ENCODE peak calls at places on chromosomes 16 and 17, in four cellular contexts. V is neural progenitor cell, L is lower lobe of right lung, M is DND-41. D is an unnamed sample.

GRCh38 chr17:22304667-22305303 is 612.5 kb downstream of the KCNJ18 start:
- DNase-seq in V (no peak), L (no peak), M (no peak), D (no peak)

GRCh38 chr17:56594528-56595418 is 1.3 kb downstream of the NOG start:
- DNase-seq in V (peak; percentile 63), L (peak; percentile 50), M (peak; percentile 47), D (no peak)

GRCh38 chr16:24036614-24037013 is 200.8 kb downstream of the PRKCB start:
- DNase-seq in V (peak; percentile 61), L (no peak), M (peak; percentile 51), D (no peak)

GRCh38 chr17:259341-259976 is 78.0 kb upstream of the DOC2B start:
- DNase-seq in V (no peak), L (peak; percentile 32), M (no peak), D (no peak)

GRCh38 chr16:3986235-3986544 is 105.7 kb upstream of the CREBBP start:
- DNase-seq in V (no peak), L (no peak), M (no peak), D (no peak)

GRCh38 chr17:29583324-29584248 is 5.9 kb downstream of the GIT1 start:
- DNase-seq in V (no peak), L (peak; percentile 46), M (no peak), D (no peak)

GRCh38 chr16:69319826-69320730 is 8.9 kb downstream of the VPS4A start:
- DNase-seq in V (no peak), L (no peak), M (no peak), D (no peak)

GRCh38 chr16:77971306-77972131 is 50.8 kb upstream of the CLEC3A start:
- DNase-seq in V (peak; percentile 92), L (peak; percentile 88), M (peak; percentile 65), D (peak; percentile 51)

GRCh38 chr17:41338961-41339485 is 11.6 kb downstream of the KRT33A start:
- DNase-seq in V (no peak), L (no peak), M (no peak), D (no peak)

GRCh38 chr16:51401673-51402072 is 250.6 kb upstream of the SALL1 start:
- DNase-seq in V (no peak), L (no peak), M (no peak), D (no peak)

GRCh38 chr17:40809721-40810421 is 10.1 kb upstream of the KRT28 start:
- DNase-seq in V (no peak), L (no peak), M (no peak), D (no peak)

GRCh38 chr16:89476379-89476778 is 14.0 kb downstream of the ANKRD11 start:
- DNase-seq in V (no peak), L (no peak), M (no peak), D (no peak)

GRCh38 chr16:79269211-79269863 is 331.2 kb downstream of the MAF start:
- DNase-seq in V (no peak), L (no peak), M (peak; percentile 40), D (no peak)

GRCh38 chr16:88453621-88454314 is 688 bp downstream of the ZFPM1 start:
- DNase-seq in V (peak; percentile 52), L (no peak), M (peak; percentile 30), D (no peak)

GRCh38 chr17:77839324-77840155 is 119.0 kb upstream of the TNRC6C start:
- DNase-seq in V (no peak), L (no peak), M (no peak), D (no peak)

GRCh38 chr16:57143125-57143965 is 42.5 kb downstream of the PSME3IP1 start:
- DNase-seq in V (no peak), L (no peak), M (no peak), D (no peak)

GRCh38 chr17:77531002-77531401 is 390.2 kb downstream of the SEC14L1 start:
- DNase-seq in V (no peak), L (no peak), M (no peak), D (no peak)

GRCh38 chr16:14097182-14097951 is 26.2 kb downstream of the MRTFB start:
- DNase-seq in V (peak; percentile 34), L (no peak), M (no peak), D (no peak)

GRCh38 chr17:34633351-34633750 is 54.0 kb downstream of the TMEM132E start:
- DNase-seq in V (peak; percentile 60), L (peak; percentile 44), M (no peak), D (no peak)

GRCh38 chr17:78805301-78805700 is 23.2 kb upstream of the CYTH1 start:
- DNase-seq in V (no peak), L (no peak), M (no peak), D (no peak)

GRCh38 chr16:70433456-70434103 is 5.3 kb downstream of the ST3GAL2 start:
- DNase-seq in V (no peak), L (no peak), M (no peak), D (no peak)

GRCh38 chr17:32822996-32823395 is 53.9 kb downstream of the MYO1D start:
- DNase-seq in V (no peak), L (no peak), M (no peak), D (no peak)

GRCh38 chr17:61443475-61443882 is 8.7 kb upstream of the TBX4 start:
- DNase-seq in V (no peak), L (no peak), M (no peak), D (no peak)

GRCh38 chr16:528111-529011 is 849 bp downstream of the CAPN15 start:
- DNase-seq in V (peak; percentile 62), L (no peak), M (peak; percentile 36), D (peak; percentile 26)

GRCh38 chr16:529012-529575 is 1.6 kb downstream of the CAPN15 start:
- DNase-seq in V (no peak), L (no peak), M (peak; percentile 48), D (no peak)

GRCh38 chr16:525520-526180 is 1.9 kb upstream of the CAPN15 start:
- DNase-seq in V (no peak), L (no peak), M (no peak), D (no peak)

GRCh38 chr16:526181-527014 is 1.1 kb upstream of the CAPN15 start:
- DNase-seq in V (peak; percentile 78), L (peak; percentile 68), M (peak; percentile 45), D (no peak)

GRCh38 chr16:527015-527903 is at the start of gene CAPN15:
- DNase-seq in V (peak; percentile 95), L (peak; percentile 91), M (peak; percentile 84), D (peak; percentile 41)
- TF ChIP-seq CTCF in V (peak; percentile 29), L (no peak), M (no peak), D (peak; percentile 52)

DNA sequence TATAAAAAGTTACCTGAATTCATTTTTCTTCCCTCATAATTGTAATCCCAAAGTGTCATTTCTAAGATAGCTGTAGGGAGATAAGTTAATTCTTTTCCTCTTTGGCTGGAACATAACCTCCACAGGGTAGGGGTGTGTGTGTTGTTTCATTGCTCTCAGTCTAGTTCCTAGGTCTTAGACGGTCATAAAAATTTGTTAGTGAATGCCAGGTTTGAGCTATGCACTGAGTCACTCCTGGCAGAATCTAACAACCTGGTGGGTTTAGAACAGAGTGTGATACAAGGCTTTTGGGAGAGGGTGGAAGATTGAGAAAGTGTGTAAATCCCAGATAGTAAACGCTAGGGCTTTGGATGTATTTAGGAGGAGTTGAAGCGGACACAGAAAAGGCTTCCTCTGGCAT is 894 bp upstream of the PHKG2 start:
- DNase-seq in V (no peak), L (no peak), M (no peak), D (no peak)
- H3K4me3 ChIP-seq in V (peak overlapping the region; percentile 90), L (peak overlapping the region; percentile 75), M (peak overlapping the region; percentile 96), D (peak overlapping the region; percentile 85)

GRCh38 chr17:75588546-75589016 is 981 bp downstream of the MYO15B start:
- DNase-seq in V (no peak), L (peak; percentile 66), M (no peak), D (no peak)

GRCh38 chr17:75590314-75590761 is 2.7 kb downstream of the MYO15B start:
- DNase-seq in V (no peak), L (no peak), M (no peak), D (no peak)

GRCh38 chr17:75589017-75589918 is 1.7 kb downstream of the MYO15B start:
- DNase-seq in V (peak; percentile 99), L (peak; percentile 97), M (peak; percentile 96), D (peak; percentile 88)

GRCh38 chr17:75589919-75590303 is 2.3 kb downstream of the MYO15B start:
- DNase-seq in V (no peak), L (no peak), M (no peak), D (no peak)

DNA sequence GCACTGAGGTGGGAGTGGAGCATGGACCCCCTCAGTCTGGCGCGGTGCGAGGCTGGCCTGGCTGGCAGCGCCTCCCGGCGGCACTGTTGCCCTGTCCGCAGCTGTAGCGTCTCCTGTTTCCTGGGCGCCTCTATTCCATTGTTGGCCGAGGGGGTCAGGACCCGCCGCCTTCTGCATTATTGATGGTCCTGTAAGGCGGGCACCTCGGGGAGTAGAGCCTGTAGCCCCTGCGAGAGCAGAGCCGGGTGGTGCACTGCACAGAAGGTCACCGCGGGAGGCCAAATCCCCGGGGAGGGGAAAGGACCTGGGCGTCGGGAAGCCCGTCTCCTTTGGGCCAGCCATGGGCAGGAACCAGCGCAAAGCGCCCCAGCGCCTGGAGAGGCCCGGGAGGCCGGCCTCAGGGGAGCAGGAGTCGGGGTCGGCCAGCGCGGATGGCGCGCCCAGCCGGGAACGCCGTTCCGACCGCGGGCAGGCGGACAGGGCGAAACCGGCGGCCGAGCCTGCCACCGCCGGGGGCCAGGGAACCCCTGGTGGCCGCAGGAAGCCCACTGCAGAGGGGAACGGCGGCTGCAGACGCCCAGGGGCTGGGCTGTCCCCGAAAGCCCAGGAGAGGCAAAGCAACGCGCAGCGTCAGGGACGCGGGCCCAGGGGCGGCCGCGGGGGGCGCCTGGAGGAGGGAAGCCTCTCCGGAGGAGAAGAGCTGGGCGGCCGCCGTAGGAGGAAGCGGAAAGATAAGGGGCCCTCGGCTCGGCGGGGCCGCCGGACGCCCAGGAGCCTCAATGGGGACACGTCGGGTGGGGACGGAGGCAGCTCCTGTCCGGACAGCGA is at the start of gene MYO15B:
- DNase-seq in V (peak; percentile 83), L (peak; percentile 85), M (peak; percentile 40), D (no peak)
- TF ChIP-seq CTCF in V (peak; percentile 40), L (peak; percentile 46), M (peak; percentile 31), D (peak; percentile 36)

GRCh38 chr17:3846739-3847670 is 959 bp upstream of the NCBP3 start:
- DNase-seq in V (no peak), L (no peak), M (no peak), D (no peak)
- H3K4me3 ChIP-seq in V (no peak overlapping the region), L (peak overlapping the region; percentile 87), M (peak overlapping the region; percentile 42), D (peak overlapping the region; percentile 100)

GRCh38 chr17:82449136-82449882 is 1.2 kb downstream of the CYBC1 start:
- DNase-seq in V (peak; percentile 27), L (no peak), M (peak; percentile 91), D (no peak)
- TF ChIP-seq CTCF in V (no peak), L (no peak), M (no peak), D (no peak)

DNA sequence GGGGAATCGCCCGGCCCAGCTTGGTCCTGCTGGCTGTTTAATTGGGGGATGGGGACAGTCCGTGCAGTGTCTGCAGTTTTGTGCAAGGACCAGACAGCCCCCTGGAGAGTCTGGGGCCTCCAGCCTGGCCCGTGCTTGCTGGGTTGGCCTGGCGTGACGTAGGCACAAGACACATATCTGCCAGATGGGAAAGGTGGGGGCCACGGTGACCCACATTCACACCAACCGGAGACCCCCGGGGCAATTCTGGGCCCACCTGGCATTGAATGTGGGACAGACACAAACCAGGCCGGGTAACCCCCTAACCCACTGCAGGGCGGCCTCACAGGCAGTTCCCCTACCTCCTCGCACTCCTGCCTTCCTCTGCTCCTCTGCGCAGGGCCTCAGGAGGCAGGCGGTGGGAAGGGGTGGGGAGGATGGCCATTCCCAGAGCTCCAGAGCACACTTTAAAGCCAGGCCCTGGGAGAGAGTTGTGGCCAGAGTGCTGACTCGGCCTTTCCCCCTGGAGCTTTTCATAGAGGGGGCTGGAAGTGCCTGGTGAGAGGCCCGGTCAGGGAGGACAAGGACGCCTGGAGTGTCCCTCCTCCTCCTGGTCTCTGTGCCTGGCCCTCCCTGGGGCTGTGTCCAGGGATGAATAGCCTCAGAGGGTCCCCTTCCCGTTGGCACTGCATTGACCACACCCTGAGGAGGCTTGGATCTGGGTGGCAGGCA is 1.5 kb downstream of the MRC2 start:
- DNase-seq in V (peak; percentile 54), L (no peak), M (no peak), D (no peak)
- H3K4me3 ChIP-seq in V (peak overlapping the region; percentile 83), L (peak overlapping the region; percentile 68), M (peak overlapping the region; percentile 91), D (peak overlapping the region; percentile 97)